ENCODE peak calls at places on chromosomes 2 and 18, in eight cellular contexts. F is GM12864, L is coronary artery, A is A673, K is endodermal cell, X is brain microvascular endothelial cell, N is neural progenitor cell, H is epithelial cell of esophagus. I is an unnamed sample.

GRCh38 chr2:134501476-134502089 is 217.2 kb downstream of the TMEM163 start:
- DNase-seq in K (no peak), F (no peak), A (no peak), N (no peak), L (no peak), X (no peak), H (no peak), I (no peak)

GRCh38 chr18:60067426-60068210 is 167.8 kb downstream of the PMAIP1 start:
- DNase-seq in F (no peak), H (peak; percentile 14), N (peak; percentile 83), K (peak; percentile 57), X (no peak), A (no peak), L (no peak), I (no peak)

GRCh38 chr2:24613154-24613814 is 122.2 kb downstream of the NCOA1 start:
- DNase-seq in L (no peak), H (peak; percentile 75), K (peak; percentile 82), X (peak; percentile 66), A (peak; percentile 71), N (peak; percentile 73), F (peak; percentile 72), I (peak; percentile 40)

GRCh38 chr2:54906711-54907110 is 143.5 kb downstream of the RTN4 start:
- DNase-seq in X (no peak), F (no peak), H (no peak), L (no peak), N (no peak), K (peak; percentile 54), A (no peak), I (no peak)

GRCh38 chr18:70044626-70045025 is 97.0 kb upstream of the CD226 start:
- DNase-seq in X (peak; percentile 97), A (peak; percentile 53), H (peak; percentile 97), F (no peak), L (no peak), N (no peak), K (no peak), I (peak; percentile 71)

GRCh38 chr2:100038019-100038418 is 104.4 kb downstream of the AFF3 start:
- DNase-seq in L (no peak), K (peak; percentile 61), A (no peak), X (no peak), N (peak; percentile 40), F (no peak), H (no peak), I (no peak)

GRCh38 chr2:68365087-68365486 is at the start of gene PLEK:
- DNase-seq in N (no peak), A (no peak), X (no peak), K (no peak), F (no peak), L (no peak), H (no peak), I (no peak)

GRCh38 chr2:239144713-239144999 is 256.2 kb downstream of the HDAC4 start:
- DNase-seq in F (no peak), K (no peak), L (no peak), H (no peak), N (no peak), X (no peak), A (no peak), I (no peak)

GRCh38 chr2:84924173-84925106 is 19.0 kb downstream of the TMSB10 start:
- DNase-seq in H (peak; percentile 79), N (peak; percentile 44), F (peak; percentile 56), A (peak; percentile 94), X (peak; percentile 33), K (no peak), L (no peak), I (no peak)

GRCh38 chr2:17337507-17337906 is 180.7 kb downstream of the RAD51AP2 start:
- DNase-seq in K (no peak), X (no peak), H (peak; percentile 11), A (no peak), L (no peak), F (no peak), N (no peak), I (no peak)

GRCh38 chr18:55406374-55407045 is 181.5 kb downstream of the TCF4 start:
- DNase-seq in N (no peak), X (no peak), L (no peak), K (no peak), A (no peak), H (no peak), F (no peak), I (no peak)

GRCh38 chr18:55404136-55404810 is 183.7 kb downstream of the TCF4 start:
- DNase-seq in X (no peak), A (no peak), K (no peak), H (no peak), F (no peak), N (no peak), L (no peak), I (no peak)

GRCh38 chr18:55404811-55405654 is 183.0 kb downstream of the TCF4 start:
- DNase-seq in N (no peak), K (no peak), X (no peak), H (no peak), F (no peak), A (no peak), L (no peak), I (no peak)

GRCh38 chr18:55407191-55407590 is 180.8 kb downstream of the TCF4 start:
- DNase-seq in K (no peak), A (no peak), L (no peak), H (no peak), X (no peak), N (no peak), F (no peak), I (no peak)

DNA sequence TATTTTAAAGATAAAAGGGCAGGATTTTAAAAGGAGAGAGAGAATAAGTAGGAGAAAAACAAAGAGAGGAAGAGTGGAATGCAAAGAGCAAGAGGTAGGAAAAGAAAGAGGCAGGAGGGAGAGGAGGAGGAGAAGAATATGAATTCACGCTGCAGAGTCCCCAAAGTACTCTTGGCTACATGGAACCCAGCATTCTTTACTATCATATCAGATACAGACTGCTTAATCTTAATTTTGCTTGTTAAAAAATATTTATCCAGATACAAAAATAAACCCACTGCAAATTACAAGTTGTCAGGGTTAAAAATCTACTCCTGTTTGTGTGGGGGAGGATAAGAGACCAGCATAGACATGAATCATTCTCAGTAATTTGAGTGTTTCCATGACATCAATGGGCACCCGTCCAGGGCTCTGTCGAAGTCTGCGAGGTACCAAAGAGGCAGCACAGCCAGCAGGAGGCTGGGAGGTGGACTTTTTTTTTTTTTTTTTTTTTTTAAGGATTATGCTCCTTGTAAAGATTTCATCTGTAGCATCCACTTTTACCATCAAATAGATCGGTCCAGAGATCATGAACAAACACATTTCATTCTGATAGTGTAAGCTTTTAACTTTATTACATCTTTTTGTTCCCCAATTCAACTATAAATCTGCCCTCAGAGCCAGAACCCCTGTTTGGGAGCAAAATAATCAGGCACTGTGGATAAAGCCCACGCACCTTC is 182.2 kb downstream of the TCF4 start:
- DNase-seq in X (peak; percentile 99), F (no peak), K (no peak), L (peak; percentile 94), N (peak; percentile 12), A (peak; percentile 97), H (peak; percentile 88), I (peak; percentile 91)
- TF ChIP-seq CTCF in X (peak; percentile 49), F (no peak), K (peak; percentile 21), L (no peak), N (no peak), A (no peak), H (peak; percentile 39), I (peak; percentile 17)

GRCh38 chr2:132901661-132902060 is 231.7 kb upstream of the LYPD1 start:
- DNase-seq in N (no peak), H (no peak), X (no peak), L (no peak), F (no peak), A (peak; percentile 7), K (no peak), I (no peak)
- H3K4me3 ChIP-seq in N (no peak overlapping the region), H (no peak overlapping the region), X (no peak overlapping the region), L (no peak overlapping the region), F (no peak overlapping the region), A (no peak overlapping the region), K (no peak overlapping the region), I (no peak overlapping the region)

GRCh38 chr2:98297817-98298684 is 48.2 kb upstream of the CNGA3 start:
- DNase-seq in N (no peak), F (no peak), H (no peak), K (peak; percentile 59), L (no peak), A (no peak), X (no peak), I (no peak)
- TF ChIP-seq CTCF in N (peak; percentile 20), F (no peak), H (no peak), K (peak; percentile 67), L (no peak), A (no peak), X (no peak), I (peak; percentile 4)

GRCh38 chr18:5630057-5630765 is 86.4 kb upstream of the EPB41L3 start:
- DNase-seq in N (peak; percentile 93), A (peak; percentile 69), X (no peak), K (peak; percentile 95), F (no peak), L (no peak), H (peak; percentile 40), I (no peak)
- H3K4me3 ChIP-seq in N (peak overlapping the region; percentile 73), A (peak overlapping the region; percentile 24), X (peak overlapping the region; percentile 61), K (peak overlapping the region; percentile 81), F (no peak overlapping the region), L (peak overlapping the region; percentile 82), H (peak overlapping the region; percentile 13), I (peak overlapping the region; percentile 45)

DNA sequence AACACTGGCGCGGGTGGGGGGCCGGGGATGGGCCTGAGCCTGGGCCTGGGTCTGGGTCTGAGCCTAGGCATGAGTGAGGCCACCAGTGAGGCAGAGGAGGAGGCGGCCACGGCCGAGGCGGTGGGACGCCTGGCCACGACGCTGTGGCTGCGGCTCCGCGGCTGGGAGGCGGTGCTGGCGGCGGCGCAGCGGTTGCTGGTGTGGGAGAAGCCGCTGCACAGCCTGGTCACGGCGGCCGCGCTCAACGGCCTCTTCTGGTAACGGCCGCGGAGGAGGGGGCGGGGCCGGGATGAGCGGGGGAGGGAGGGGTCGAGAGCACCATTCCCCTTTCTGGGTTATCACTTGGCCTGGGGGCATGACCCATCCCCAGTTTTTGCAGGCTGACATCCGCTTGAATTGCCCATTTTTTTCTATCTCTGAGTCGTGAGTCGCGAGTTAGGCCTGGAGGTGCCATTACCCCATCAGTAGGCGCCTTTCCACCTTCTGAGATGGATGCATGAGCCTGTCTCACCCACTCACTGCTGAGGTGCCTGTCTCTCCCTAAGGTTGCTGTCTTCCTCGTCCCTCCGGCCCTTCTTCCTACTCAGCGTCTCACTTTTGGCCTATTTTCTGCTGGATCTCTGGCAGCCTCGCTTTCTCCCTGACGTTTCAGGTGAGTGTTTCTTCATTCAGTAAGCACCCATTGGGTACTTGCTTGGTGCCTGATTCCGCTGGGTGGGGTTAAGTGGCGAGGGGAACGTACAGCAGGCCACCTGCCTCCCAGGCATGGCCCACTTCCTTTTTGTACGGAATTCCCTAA is 501 bp downstream of the RETREG2 start:
- DNase-seq in A (no peak), N (peak; percentile 81), H (peak; percentile 36), X (peak; percentile 12), L (no peak), K (no peak), F (no peak), I (no peak)
- TF ChIP-seq CTCF in A (no peak), N (no peak), H (no peak), X (no peak), L (no peak), K (no peak), F (no peak), I (no peak)

I was measured in HFF-Myc.